ENCODE peak calls at places on chromosomes 6 and 20, in nine cellular contexts. V is suprapubic skin, U is ascending aorta, L is transverse colon, J is hepatocyte, W is psoas muscle, E is A549, N is right lobe of liver, T is lung. R is an unnamed sample.

GRCh38 chr20:59006864-59007757 is at the start of gene CTSZ:
- DNase-seq in V (no peak), N (peak; percentile 91), U (no peak), E (peak; percentile 74), W (peak; percentile 79), L (peak; percentile 88), J (peak; percentile 75), T (peak; percentile 61), R (peak; percentile 75)

GRCh38 chr6:34272022-34272926 is 23.5 kb upstream of the SMIM29 start:
- DNase-seq in L (no peak), W (no peak), J (no peak), N (no peak), T (peak; percentile 34), V (no peak), U (no peak), E (peak; percentile 28), R (no peak)

GRCh38 chr6:144953552-144954240 is 668.6 kb downstream of the UTRN start:
- DNase-seq in V (no peak), E (no peak), J (no peak), T (no peak), N (no peak), U (no peak), L (no peak), W (no peak), R (peak; percentile 32)

GRCh38 chr6:158706369-158706982 is 56.6 kb downstream of the SYTL3 start:
- DNase-seq in W (peak; percentile 58), J (peak; percentile 82), T (peak; percentile 52), V (no peak), E (peak; percentile 73), N (no peak), L (peak; percentile 65), U (no peak), R (peak; percentile 57)

GRCh38 chr6:105057160-105057559 is 100.3 kb downstream of the LIN28B start:
- DNase-seq in J (no peak), V (no peak), N (no peak), E (no peak), W (no peak), T (no peak), L (no peak), U (no peak), R (no peak)

GRCh38 chr20:19945732-19946670 is 71.2 kb upstream of the NAA20 start:
- DNase-seq in N (no peak), W (no peak), T (no peak), L (peak; percentile 62), V (no peak), U (no peak), J (no peak), E (no peak), R (no peak)

GRCh38 chr6:121965739-121966138 is 433.7 kb upstream of the HSF2 start:
- DNase-seq in N (no peak), E (no peak), W (peak; percentile 19), T (no peak), U (no peak), L (no peak), V (no peak), J (no peak), R (no peak)

GRCh38 chr6:132832891-132833290 is 18.5 kb downstream of the RPS12 start:
- DNase-seq in U (no peak), L (no peak), W (no peak), N (no peak), T (no peak), V (no peak), J (no peak), E (no peak), R (no peak)

GRCh38 chr6:44072959-44073611 is 54.2 kb downstream of the MRPL14 start:
- DNase-seq in E (peak; percentile 72), V (no peak), J (peak; percentile 96), U (no peak), L (peak; percentile 76), N (peak; percentile 82), T (peak; percentile 71), W (peak; percentile 85), R (peak; percentile 76)

GRCh38 chr6:167691566-167692312 is 135.0 kb upstream of the AFDN start:
- DNase-seq in T (no peak), U (no peak), V (no peak), L (no peak), W (no peak), E (no peak), N (no peak), J (no peak), R (no peak)

GRCh38 chr6:97059473-97059872 is 134.9 kb downstream of the KLHL32 start:
- DNase-seq in L (no peak), W (no peak), V (no peak), E (peak; percentile 26), T (no peak), J (peak; percentile 56), N (no peak), U (no peak), R (peak; percentile 34)

GRCh38 chr6:65461121-65461520 is 245.9 kb downstream of the EYS start:
- DNase-seq in V (no peak), T (no peak), J (peak; percentile 12), W (no peak), E (no peak), L (no peak), U (no peak), N (no peak), R (no peak)

GRCh38 chr6:168418151-168418551 is 22.8 kb upstream of the SMOC2 start:
- DNase-seq in E (no peak), U (no peak), T (no peak), W (peak; percentile 58), N (no peak), J (no peak), L (no peak), V (peak; percentile 72), R (no peak)

GRCh38 chr20:17507032-17507431 is 24.1 kb downstream of the BFSP1 start:
- DNase-seq in J (no peak), V (no peak), L (no peak), T (no peak), W (no peak), N (no peak), U (no peak), E (no peak), R (no peak)

GRCh38 chr6:170292778-170293164 is 1.9 kb upstream of the DLL1 start:
- DNase-seq in U (no peak), T (no peak), W (no peak), E (peak; percentile 38), V (no peak), L (no peak), J (no peak), N (no peak), R (no peak)
- TF ChIP-seq CTCF in U (no peak), T (no peak), W (peak; percentile 22), E (peak; percentile 29), V (no peak), L (no peak), J (peak; percentile 16), N (peak; percentile 10), R (peak; percentile 31)

DNA sequence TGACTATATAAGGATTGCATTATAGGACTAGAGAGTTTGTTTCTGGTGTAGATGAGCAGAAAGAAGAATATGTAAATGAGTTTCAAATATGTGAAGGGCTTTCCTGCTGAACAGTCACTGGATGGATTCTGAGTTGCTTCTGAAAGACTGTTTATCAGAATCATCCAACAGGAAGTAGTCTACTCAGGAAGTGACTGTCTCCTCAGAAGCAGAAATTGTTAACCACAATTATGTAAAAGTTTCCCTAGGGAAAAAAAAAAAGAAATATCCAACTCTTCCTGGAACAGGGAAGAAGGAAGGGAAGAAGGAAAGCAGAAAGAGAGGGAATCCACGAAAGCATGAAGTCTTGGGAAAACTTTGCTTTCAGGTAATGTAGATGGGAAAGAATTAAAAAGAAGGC is 138.9 kb downstream of the TENT5A start:
- DNase-seq in E (no peak), W (no peak), J (no peak), N (no peak), V (no peak), U (no peak), T (no peak), L (no peak), R (peak; percentile 2)
- H3K27ac ChIP-seq in E (no peak overlapping the region), W (no peak overlapping the region), J (peak overlapping the region; percentile 74), N (no peak overlapping the region), V (no peak overlapping the region), U (no peak overlapping the region), T (peak overlapping the region; percentile 16), L (no peak overlapping the region), R (no peak overlapping the region)

GRCh38 chr20:23666189-23666588 is 22.6 kb downstream of the CST4 start:
- DNase-seq in W (no peak), V (no peak), N (no peak), U (no peak), E (no peak), J (no peak), T (no peak), L (no peak), R (no peak)
- TF ChIP-seq CTCF in W (no peak), V (no peak), N (no peak), U (no peak), E (peak; percentile 8), J (peak; percentile 14), T (no peak), L (no peak), R (no peak)

GRCh38 chr6:143747347-143747842 is 69.6 kb downstream of the PHACTR2 start:
- DNase-seq in J (peak; percentile 66), L (no peak), N (no peak), W (no peak), E (no peak), U (no peak), V (no peak), T (no peak), R (no peak)

GRCh38 chr6:143745160-143746133 is 67.7 kb downstream of the PHACTR2 start:
- DNase-seq in N (no peak), T (peak; percentile 78), U (no peak), E (peak; percentile 17), V (no peak), L (peak; percentile 62), J (peak; percentile 80), W (no peak), R (no peak)

GRCh38 chr6:143744593-143745151 is 66.9 kb downstream of the PHACTR2 start:
- DNase-seq in J (peak; percentile 34), T (no peak), U (no peak), W (no peak), N (no peak), L (peak; percentile 53), V (no peak), E (peak; percentile 34), R (peak; percentile 17)

GRCh38 chr6:143743256-143744166 is 65.7 kb downstream of the PHACTR2 start:
- DNase-seq in T (no peak), E (no peak), U (no peak), V (no peak), L (peak; percentile 42), W (no peak), J (peak; percentile 20), N (no peak), R (no peak)

DNA sequence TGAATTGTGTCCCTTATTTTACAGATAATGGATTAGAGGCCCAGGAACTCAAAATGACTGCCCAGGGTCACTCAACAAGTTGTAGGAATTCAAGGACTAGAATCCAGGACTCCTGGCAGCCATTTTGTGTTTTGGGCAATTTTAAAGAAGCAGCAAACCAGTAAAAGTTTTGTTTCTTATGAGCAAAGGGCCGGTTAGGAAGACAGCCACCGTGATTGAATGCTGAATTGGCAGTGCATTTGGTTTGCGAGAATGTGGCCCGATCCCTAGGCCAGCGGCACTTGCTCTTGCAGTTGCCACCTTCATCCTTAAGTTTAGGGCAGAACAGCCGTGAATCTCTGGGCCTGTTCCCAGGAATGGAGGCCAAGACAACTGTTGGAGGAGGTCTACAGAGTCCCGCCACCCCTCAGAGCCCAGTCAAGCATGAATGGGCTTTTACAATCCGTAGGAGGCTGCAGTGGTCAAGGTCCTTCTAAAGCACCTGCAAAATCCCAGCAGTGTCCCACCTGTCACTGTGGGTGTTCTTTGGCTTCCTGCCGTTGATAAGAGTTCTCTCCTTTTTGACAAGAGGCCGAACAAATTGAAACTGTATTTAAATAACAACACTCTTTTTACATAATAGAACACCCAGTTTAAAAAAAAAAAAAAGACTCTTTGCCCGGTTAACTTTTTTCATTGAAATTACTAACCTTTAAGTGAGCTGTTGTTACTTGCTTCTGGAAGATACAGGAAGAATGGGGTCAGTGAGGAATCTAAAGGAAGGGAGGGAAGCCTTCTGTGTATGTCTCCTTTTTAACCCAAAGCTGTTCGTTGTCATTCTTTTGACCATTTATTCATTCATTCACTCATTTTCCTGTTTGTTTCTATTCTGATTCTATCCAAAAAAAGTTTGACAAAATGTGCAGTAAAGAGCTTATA is 68.7 kb downstream of the PHACTR2 start:
- DNase-seq in V (no peak), N (no peak), L (no peak), U (no peak), W (no peak), T (no peak), E (no peak), J (no peak), R (no peak)
- H3K27ac ChIP-seq in V (no peak overlapping the region), N (no peak overlapping the region), L (peak overlapping the region; percentile 82), U (peak overlapping the region; percentile 80), W (no peak overlapping the region), T (peak overlapping the region; percentile 13), E (peak overlapping the region; percentile 81), J (peak overlapping the region; percentile 79), R (no peak overlapping the region)

R was measured in RWPE1.